ENCODE peak calls at places on chromosomes 7 and 10, in eight cellular contexts. U, J, O, W, Y, H, L and G are unnamed samples.

GRCh38 chr7:144903201-144903600 is 67.3 kb upstream of the TPK1 start:
- DNase-seq in J (no peak), W (no peak), O (no peak), H (no peak), U (no peak), L (no peak), Y (no peak), G (no peak)

GRCh38 chr10:63206997-63207952 is 74.1 kb downstream of the NRBF2 start:
- DNase-seq in W (no peak), U (no peak), L (no peak), H (no peak), Y (no peak), O (peak), J (peak), G (no peak)

GRCh38 chr7:35286422-35286821 is 32.5 kb upstream of the TBX20 start:
- DNase-seq in L (no peak), U (no peak), J (no peak), H (no peak), O (peak), Y (no peak), W (no peak), G (no peak)

GRCh38 chr10:49359349-49360231 is 36.3 kb downstream of the DRGX start:
- DNase-seq in O (peak), H (no peak), W (no peak), Y (no peak), L (no peak), J (no peak), U (peak), G (no peak)

GRCh38 chr7:21903074-21903786 is 42.5 kb downstream of the CDCA7L start:
- DNase-seq in U (no peak), W (no peak), Y (no peak), O (peak), J (no peak), L (no peak), H (no peak), G (no peak)

GRCh38 chr7:25864943-25865633 is 286.9 kb upstream of the NFE2L3 start:
- DNase-seq in O (no peak), W (no peak), Y (no peak), H (no peak), U (no peak), J (no peak), L (no peak), G (no peak)

GRCh38 chr7:29065458-29065857 is 80.9 kb downstream of the CPVL start:
- DNase-seq in O (no peak), L (no peak), Y (no peak), J (no peak), U (no peak), H (no peak), W (no peak), G (no peak)

GRCh38 chr10:25263931-25264330 is 89.1 kb downstream of the GPR158 start:
- DNase-seq in W (no peak), O (no peak), L (no peak), Y (no peak), J (no peak), U (no peak), H (no peak), G (no peak)

GRCh38 chr10:3090388-3090787 is 23.0 kb downstream of the PFKP start:
- DNase-seq in L (no peak), W (no peak), J (no peak), O (no peak), U (no peak), H (no peak), Y (no peak), G (no peak)

GRCh38 chr7:33981686-33982424 is 76.5 kb downstream of the BMPER start:
- DNase-seq in Y (no peak), W (no peak), O (peak), U (no peak), L (no peak), H (no peak), J (peak), G (no peak)

GRCh38 chr7:94418851-94419250 is 24.2 kb downstream of the COL1A2 start:
- DNase-seq in L (no peak), W (no peak), U (no peak), Y (no peak), O (peak), J (peak), H (no peak), G (no peak)

GRCh38 chr10:63977329-63977923 is 456.2 kb downstream of the REEP3 start:
- DNase-seq in O (peak), Y (no peak), L (peak), H (peak), J (peak), U (no peak), W (no peak), G (peak)

GRCh38 chr10:5581670-5582566 is 57.2 kb downstream of the CALML3 start:
- DNase-seq in O (no peak), L (peak), J (no peak), Y (no peak), U (no peak), H (no peak), W (no peak), G (no peak)

GRCh38 chr7:114874170-114874569 is 47.7 kb upstream of the MDFIC start:
- DNase-seq in H (no peak), Y (no peak), O (no peak), L (no peak), J (no peak), W (no peak), U (no peak), G (no peak)

GRCh38 chr7:140439359-140439758 is 35.5 kb downstream of the RAB19 start:
- DNase-seq in H (no peak), U (no peak), Y (no peak), O (no peak), J (no peak), L (peak), W (no peak), G (no peak)

GRCh38 chr10:133324198-133324792 is 12.4 kb downstream of the CALY start:
- DNase-seq in O (peak), H (peak), W (no peak), Y (no peak), U (peak), J (peak), L (no peak), G (no peak)

GRCh38 chr7:130446285-130446684 is 5.5 kb upstream of the CEP41 start:
- DNase-seq in U (no peak), O (no peak), Y (no peak), H (no peak), J (no peak), W (no peak), L (no peak), G (no peak)

GRCh38 chr7:112097524-112097923 is 108.7 kb downstream of the DOCK4 start:
- DNase-seq in Y (no peak), U (no peak), W (no peak), H (no peak), O (no peak), L (no peak), J (no peak), G (no peak)

GRCh38 chr7:102953421-102953820 is 40.6 kb downstream of the LRRC17 start:
- DNase-seq in L (no peak), H (no peak), J (no peak), W (no peak), U (no peak), O (no peak), Y (no peak), G (no peak)

GRCh38 chr10:59976909-59977308 is 70.6 kb upstream of the CCDC6 start:
- DNase-seq in H (no peak), W (no peak), O (no peak), L (no peak), U (no peak), Y (no peak), J (no peak), G (no peak)

GRCh38 chr7:152341039-152341913 is 94.5 kb downstream of the KMT2C start:
- DNase-seq in O (peak), U (no peak), L (no peak), Y (no peak), W (no peak), H (no peak), J (peak), G (no peak)

GRCh38 chr10:113953505-113954272 is 90.0 kb upstream of the ADRB1 start:
- DNase-seq in H (no peak), W (no peak), O (no peak), Y (no peak), L (no peak), J (no peak), U (no peak), G (no peak)

GRCh38 chr7:4797858-4798705 is 22.7 kb downstream of the AP5Z1 start:
- DNase-seq in W (no peak), H (peak), O (peak), U (peak), Y (peak), L (peak), J (peak), G (peak)

GRCh38 chr10:118501171-118501570 is 94.3 kb downstream of the PRLHR start:
- DNase-seq in H (no peak), L (no peak), U (no peak), Y (no peak), J (peak), W (no peak), O (peak), G (no peak)

GRCh38 chr10:16853201-16853600 is 36.0 kb upstream of the RSU1 start:
- DNase-seq in J (peak), O (peak), W (no peak), H (no peak), Y (no peak), U (no peak), L (no peak), G (no peak)

GRCh38 chr7:112668561-112668960 is 121.6 kb downstream of the TMEM168 start:
- DNase-seq in L (no peak), W (no peak), H (no peak), O (no peak), Y (no peak), J (peak), U (no peak), G (no peak)

GRCh38 chr7:39645482-39646407 is 22.4 kb downstream of the RALA start:
- DNase-seq in L (no peak), W (no peak), J (no peak), H (no peak), O (no peak), Y (no peak), U (no peak), G (no peak)

GRCh38 chr7:13725591-13725990 is 263.9 kb downstream of the ETV1 start:
- DNase-seq in Y (no peak), L (no peak), J (no peak), U (no peak), O (peak), H (no peak), W (no peak), G (no peak)
- TF ChIP-seq CTCF in Y (no peak), L (no peak), J (no peak), U (no peak), O (peak), H (peak), W (no peak), G (peak)

GRCh38 chr7:143408686-143409551 is at the start of gene EPHA1:
- DNase-seq in L (no peak), O (no peak), Y (no peak), W (no peak), U (no peak), H (no peak), J (no peak), G (peak)
- TF ChIP-seq CTCF in L (no peak), O (peak), Y (no peak), W (no peak), U (peak), H (peak), J (peak), G (peak)

GRCh38 chr10:14554843-14555205 is 219.9 kb downstream of the FAM107B start:
- DNase-seq in W (no peak), Y (no peak), O (peak), L (no peak), J (no peak), U (no peak), H (no peak), G (no peak)

GRCh38 chr10:14557573-14557972 is 217.1 kb downstream of the FAM107B start:
- DNase-seq in J (no peak), H (no peak), O (no peak), W (no peak), Y (no peak), L (no peak), U (no peak), G (no peak)

GRCh38 chr10:14558025-14558424 is 216.7 kb downstream of the FAM107B start:
- DNase-seq in O (no peak), U (no peak), L (no peak), W (no peak), H (no peak), Y (no peak), J (no peak), G (no peak)

GRCh38 chr10:14555806-14556205 is 218.9 kb downstream of the FAM107B start:
- DNase-seq in O (no peak), Y (no peak), L (no peak), U (no peak), H (no peak), W (no peak), J (no peak), G (no peak)

GRCh38 chr10:14556285-14556956 is 218.3 kb downstream of the FAM107B start:
- DNase-seq in O (no peak), H (no peak), J (no peak), W (no peak), U (no peak), Y (no peak), L (peak), G (no peak)
- TF ChIP-seq CTCF in O (no peak), H (peak), J (no peak), W (no peak), U (peak), Y (no peak), L (peak), G (peak)

DNA sequence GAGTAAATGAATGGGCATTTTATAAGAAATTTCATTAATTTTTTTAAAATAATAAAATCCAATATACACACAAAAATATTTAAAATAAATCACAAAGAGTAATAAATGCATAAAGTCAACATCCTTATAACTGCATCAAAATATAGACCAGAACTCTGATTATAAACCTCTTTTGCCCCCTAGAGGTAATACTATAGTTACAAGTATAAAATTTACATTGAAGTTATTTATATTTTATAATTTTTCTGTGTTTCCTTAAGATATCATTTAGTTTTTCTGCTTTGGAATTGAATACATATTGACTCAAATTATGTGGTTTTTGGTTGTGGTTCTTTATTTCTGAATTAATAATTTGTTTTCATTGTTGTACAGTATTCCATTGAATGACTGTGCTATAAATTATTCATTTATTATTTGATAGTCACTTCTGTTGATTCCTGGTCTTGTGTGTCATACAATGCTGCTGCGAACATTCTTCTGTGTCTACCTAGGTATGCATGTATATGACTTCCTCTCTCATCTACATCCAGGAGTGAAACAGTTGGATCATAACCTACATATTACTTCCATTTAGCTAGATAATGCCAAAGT is 673.6 kb downstream of the IPMK start:
- DNase-seq in L (no peak), Y (no peak), U (no peak), H (no peak), W (no peak), J (no peak), O (no peak), G (no peak)
- TF ChIP-seq CTCF in L (no peak), Y (no peak), U (no peak), H (peak), W (no peak), J (no peak), O (peak), G (peak)

GRCh38 chr10:230758-231157 is 95.5 kb downstream of the ZMYND11 start:
- DNase-seq in O (peak), L (no peak), U (no peak), Y (no peak), W (no peak), H (no peak), J (no peak), G (no peak)
- TF ChIP-seq CTCF in O (peak), L (no peak), U (peak), Y (no peak), W (no peak), H (peak), J (peak), G (peak)

GRCh38 chr10:12484945-12485805 is 135.8 kb downstream of the CAMK1D start:
- DNase-seq in J (no peak), L (peak), O (no peak), Y (peak), H (no peak), W (peak), U (peak), G (no peak)
- TF ChIP-seq CTCF in J (no peak), L (peak), O (no peak), Y (no peak), H (no peak), W (no peak), U (peak), G (peak)

GRCh38 chr10:96043895-96044580 is 655 bp downstream of the CCNJ start:
- DNase-seq in Y (no peak), H (peak), L (peak), W (peak), O (peak), J (peak), U (peak), G (peak)

GRCh38 chr10:96044686-96045085 is 1.3 kb downstream of the CCNJ start:
- DNase-seq in Y (no peak), O (peak), U (no peak), W (no peak), L (no peak), J (peak), H (no peak), G (no peak)

GRCh38 chr10:96046546-96046945 is 3.2 kb downstream of the CCNJ start:
- DNase-seq in H (no peak), W (no peak), O (no peak), Y (no peak), L (no peak), J (no peak), U (no peak), G (no peak)

GRCh38 chr10:96041146-96041545 is 2.2 kb upstream of the CCNJ start:
- DNase-seq in Y (no peak), H (no peak), U (no peak), J (no peak), O (no peak), W (no peak), L (no peak), G (no peak)

GRCh38 chr10:96043157-96043894 is at the start of gene CCNJ:
- DNase-seq in W (peak), Y (peak), U (peak), H (peak), L (peak), J (peak), O (peak), G (peak)
- TF ChIP-seq CTCF in W (no peak), Y (no peak), U (peak), H (peak), L (peak), J (no peak), O (no peak), G (peak)

DNA sequence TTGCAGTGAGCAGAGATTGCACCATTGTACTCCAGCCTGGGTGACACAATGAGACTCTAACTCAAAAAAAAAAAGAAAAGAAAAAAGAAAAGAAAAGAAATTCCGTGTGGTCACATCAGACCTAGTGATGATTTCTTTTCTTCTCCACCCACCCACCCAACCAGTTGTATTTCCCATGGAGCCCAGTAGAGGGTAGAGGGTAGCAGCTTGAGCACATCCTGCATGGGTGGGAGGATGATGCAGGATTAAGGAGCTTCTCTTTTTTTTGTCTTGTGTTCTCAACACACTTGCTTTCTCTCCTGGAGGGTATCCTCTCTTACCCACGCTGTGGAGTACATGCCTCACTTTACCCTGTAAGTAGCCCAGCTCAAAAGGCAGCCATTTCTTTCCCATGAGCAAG is 118.6 kb upstream of the CARD11 start:
- DNase-seq in H (no peak), J (no peak), U (no peak), Y (no peak), W (no peak), O (peak), L (no peak), G (no peak)
- TF ChIP-seq CTCF in H (no peak), J (no peak), U (peak), Y (no peak), W (no peak), O (peak), L (no peak), G (no peak)

GRCh38 chr10:75592014-75592842 is 160.8 kb downstream of the LRMDA start:
- DNase-seq in Y (no peak), W (no peak), H (no peak), J (no peak), L (no peak), U (no peak), O (no peak), G (no peak)
- TF ChIP-seq CTCF in Y (no peak), W (no peak), H (no peak), J (no peak), L (no peak), U (no peak), O (no peak), G (no peak)